ENCODE peak calls at places on chromosomes 1 and 21, in four cellular contexts. C is A549, H is transverse colon, P is NB4. K is an unnamed sample.

GRCh38 chr1:187313115-187313514 is 484.4 kb downstream of the PLA2G4A start:
- DNase-seq in C (no peak), H (no peak), P (no peak), K (no peak)

GRCh38 chr1:81703352-81703735 is 97.4 kb upstream of the ADGRL2 start:
- DNase-seq in C (no peak), H (no peak), P (no peak), K (no peak)

GRCh38 chr21:45388611-45389296 is 16.2 kb upstream of the COL18A1 start:
- DNase-seq in C (no peak), H (no peak), P (no peak), K (no peak)

GRCh38 chr1:109850827-109851226 is 59.8 kb upstream of the CSF1 start:
- DNase-seq in C (no peak), H (no peak), P (no peak), K (no peak)

GRCh38 chr1:170670751-170671628 is 7.1 kb downstream of the PRRX1 start:
- DNase-seq in C (no peak), H (peak), P (no peak), K (peak)

GRCh38 chr1:117162806-117163205 is 41.3 kb upstream of the TRIM45 start:
- DNase-seq in C (no peak), H (no peak), P (no peak), K (no peak)

GRCh38 chr1:147452809-147453208 is 88.5 kb upstream of the BCL9 start:
- DNase-seq in C (no peak), H (no peak), P (no peak), K (no peak)

GRCh38 chr21:45421071-45421845 is 16.3 kb downstream of the COL18A1 start:
- DNase-seq in C (no peak), H (peak), P (no peak), K (peak)

GRCh38 chr1:210123383-210123782 is 109.2 kb upstream of the SERTAD4 start:
- DNase-seq in C (no peak), H (no peak), P (no peak), K (no peak)

GRCh38 chr1:2593251-2593878 is 6.8 kb downstream of the PRXL2B start:
- DNase-seq in C (no peak), H (peak), P (no peak), K (no peak)

GRCh38 chr1:8571200-8571984 is 246.0 kb downstream of the RERE start:
- DNase-seq in C (no peak), H (no peak), P (no peak), K (no peak)

GRCh38 chr1:119715542-119715941 is 3.8 kb downstream of the PHGDH start:
- DNase-seq in C (no peak), H (no peak), P (peak), K (no peak)

GRCh38 chr1:235011599-235012435 is 116.8 kb downstream of the TOMM20 start:
- DNase-seq in C (peak), H (peak), P (peak), K (peak)

GRCh38 chr1:1144122-1144842 is 28.4 kb upstream of the C1orf159 start:
- DNase-seq in C (no peak), H (peak), P (peak), K (no peak)

GRCh38 chr1:213993929-213994328 is 6.2 kb downstream of the PROX1 start:
- DNase-seq in C (no peak), H (no peak), P (no peak), K (no peak)

GRCh38 chr1:1917304-1917976 is 1.6 kb downstream of the TMEM52 start:
- DNase-seq in C (no peak), H (peak), P (no peak), K (peak)

GRCh38 chr1:201371841-201372240 is 5.6 kb downstream of the TNNT2 start:
- DNase-seq in C (no peak), H (no peak), P (no peak), K (no peak)

GRCh38 chr1:42484382-42484781 is 21.3 kb downstream of the CCDC30 start:
- DNase-seq in C (no peak), H (no peak), P (no peak), K (no peak)

GRCh38 chr1:34899906-34900305 is 29.5 kb downstream of the DLGAP3 start:
- DNase-seq in C (no peak), H (no peak), P (no peak), K (no peak)

GRCh38 chr1:110208916-110209650 is 1.0 kb upstream of the KCNC4 start:
- DNase-seq in C (no peak), H (no peak), P (peak), K (no peak)

GRCh38 chr1:100360790-100361232 is 8.5 kb downstream of the CDC14A start:
- DNase-seq in C (no peak), H (no peak), P (no peak), K (no peak)

GRCh38 chr1:233972563-233972950 is 68.1 kb downstream of the SLC35F3 start:
- DNase-seq in C (no peak), H (no peak), P (no peak), K (no peak)

GRCh38 chr1:5740865-5741860 is 251.1 kb downstream of the NPHP4 start:
- DNase-seq in C (no peak), H (no peak), P (peak), K (no peak)

GRCh38 chr1:3422638-3423037 is 31.8 kb upstream of the ARHGEF16 start:
- DNase-seq in C (no peak), H (no peak), P (no peak), K (no peak)

GRCh38 chr1:21939650-21940374 is 2.7 kb upstream of the HSPG2 start:
- DNase-seq in C (peak), H (peak), P (peak), K (peak)

DNA sequence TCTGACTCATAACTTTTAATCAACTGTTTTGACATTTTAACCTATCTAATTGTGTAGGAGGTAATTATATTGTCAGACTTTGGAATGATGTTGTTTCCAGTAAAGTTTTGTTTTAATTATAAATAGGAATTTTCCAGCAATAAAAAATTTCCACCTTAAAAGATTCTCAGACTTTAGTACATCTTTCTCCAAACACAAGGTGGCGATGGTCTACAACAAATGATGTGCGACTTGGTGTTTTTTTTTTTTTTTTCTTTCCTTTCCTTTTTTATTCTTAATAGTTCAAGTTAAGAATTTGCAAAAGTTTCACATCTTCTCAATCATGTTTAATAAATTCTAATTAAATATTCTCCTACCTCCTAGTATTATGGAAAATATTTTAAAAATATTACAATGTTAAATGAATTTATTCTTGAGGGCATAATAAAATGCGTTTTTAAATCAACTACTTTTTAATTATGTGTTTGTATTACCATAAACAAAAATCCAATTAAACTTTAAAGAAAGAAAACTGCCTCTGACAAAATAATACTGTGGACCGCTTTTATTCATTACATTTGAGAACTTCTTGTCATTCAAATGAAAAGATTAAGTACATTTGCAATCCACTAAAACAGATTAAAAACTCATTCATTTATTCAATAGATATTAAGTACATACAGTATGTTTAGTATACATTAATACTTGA is 4.4 kb upstream of the ADAMTS1 start:
- DNase-seq in C (no peak), H (no peak), P (peak), K (no peak)
- TF ChIP-seq CTCF in C (peak), H (peak), P (peak), K (peak)

GRCh38 chr1:72009756-72010441 is 272.4 kb downstream of the NEGR1 start:
- DNase-seq in C (no peak), H (no peak), P (no peak), K (no peak)

GRCh38 chr1:72015006-72015405 is 267.3 kb downstream of the NEGR1 start:
- DNase-seq in C (no peak), H (no peak), P (no peak), K (no peak)

GRCh38 chr1:72009170-72009569 is 273.2 kb downstream of the NEGR1 start:
- DNase-seq in C (no peak), H (no peak), P (no peak), K (no peak)

GRCh38 chr1:72011721-72012120 is 270.6 kb downstream of the NEGR1 start:
- DNase-seq in C (no peak), H (no peak), P (no peak), K (no peak)

GRCh38 chr1:72013161-72013560 is 269.2 kb downstream of the NEGR1 start:
- DNase-seq in C (no peak), H (no peak), P (no peak), K (no peak)
- TF ChIP-seq POLR2A in C (no peak), H (no peak), P (no peak), K (no peak)

DNA sequence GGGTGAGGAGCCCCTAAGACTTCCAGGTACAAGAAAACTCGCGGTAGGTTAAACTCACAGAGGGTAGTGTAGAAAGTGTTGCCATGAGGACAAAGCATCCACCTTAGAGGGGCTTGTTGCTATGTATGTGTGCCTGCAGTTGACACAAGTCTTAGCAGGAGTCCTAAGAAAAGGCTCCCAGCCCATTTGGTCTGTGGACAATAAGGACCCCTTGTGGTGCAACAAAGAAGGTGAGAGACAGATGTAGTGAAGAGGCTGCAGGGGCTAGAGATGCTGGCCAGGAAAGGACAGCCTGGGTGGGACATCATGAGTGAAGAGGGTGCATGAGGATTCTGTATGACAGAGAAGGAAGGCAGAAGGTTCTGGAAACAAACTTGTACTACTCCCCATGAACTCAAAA is 36.3 kb upstream of the IL10 start:
- DNase-seq in C (no peak), H (peak), P (peak), K (no peak)
- TF ChIP-seq CTCF in C (no peak), H (no peak), P (peak), K (peak)

DNA sequence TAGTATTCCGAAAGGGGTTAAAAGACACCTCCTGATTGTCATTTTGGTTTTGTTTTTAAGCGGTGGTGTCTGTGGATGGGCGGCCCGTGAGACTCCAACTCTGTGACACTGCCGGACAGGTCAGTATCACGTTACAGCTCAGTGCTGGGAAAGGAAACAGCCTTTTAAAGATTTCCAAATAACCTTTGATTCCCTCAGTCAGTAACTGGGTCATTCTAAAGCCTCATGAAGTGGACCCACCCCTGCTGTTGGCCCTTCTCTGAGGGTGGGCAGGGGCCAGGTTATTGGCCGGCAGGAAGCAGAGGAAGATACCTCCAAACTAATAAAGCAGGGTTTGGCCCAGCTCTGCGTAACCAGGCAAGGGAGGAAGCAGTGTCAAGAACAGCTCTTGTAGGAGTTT is 2.3 kb downstream of the RHOU start:
- DNase-seq in C (no peak), H (peak), P (no peak), K (no peak)
- TF ChIP-seq POLR2A in C (no peak), H (no peak), P (no peak), K (no peak)